ENCODE peak calls at places on chromosomes 3 and 15, in eight cellular contexts. One of them, this sample, is unnamed.

GRCh38 chr15:67419705-67420104 is 101.2 kb upstream of the C15orf61 start:
- DNase-seq in stimulated activated CD8-positive, alpha-beta memory T cell treated with anti-CD3 and anti-CD28 coated beads, Interleukin-7, amount 100 ng/mL, for 24 hours: no peak
- DNase-seq in activated gamma-delta T cell treated with Interleukin-2 at 50 U/mL for 16 hours: no peak
- DNase-seq in RCC 7860: no peak
- DNase-seq in GM04504: no peak
- DNase-seq in Jurkat, Clone E6-1: no peak
- DNase-seq in heart left ventricle: no peak
- DNase-seq in EH: no peak
- DNase-seq in this sample: no peak

GRCh38 chr15:70792171-70792573 is 28.8 kb upstream of the UACA start:
- DNase-seq in stimulated activated CD8-positive, alpha-beta memory T cell treated with anti-CD3 and anti-CD28 coated beads, Interleukin-7, amount 100 ng/mL, for 24 hours: no peak
- DNase-seq in activated gamma-delta T cell treated with Interleukin-2 at 50 U/mL for 16 hours: no peak
- DNase-seq in RCC 7860: peak; percentile 98
- DNase-seq in GM04504: peak; percentile 59
- DNase-seq in Jurkat, Clone E6-1: no peak
- DNase-seq in heart left ventricle: no peak
- DNase-seq in EH: peak; percentile 93
- DNase-seq in this sample: no peak

GRCh38 chr15:70853855-70854668 is at the start of gene LARP6:
- DNase-seq in stimulated activated CD8-positive, alpha-beta memory T cell treated with anti-CD3 and anti-CD28 coated beads, Interleukin-7, amount 100 ng/mL, for 24 hours: peak; percentile 5
- DNase-seq in activated gamma-delta T cell treated with Interleukin-2 at 50 U/mL for 16 hours: peak; percentile 13
- DNase-seq in RCC 7860: no peak
- DNase-seq in GM04504: no peak
- DNase-seq in Jurkat, Clone E6-1: no peak
- DNase-seq in heart left ventricle: peak; percentile 76
- DNase-seq in EH: peak; percentile 72
- DNase-seq in this sample: peak; percentile 18

GRCh38 chr15:45634442-45635190 is at the start of gene SQOR:
- DNase-seq in stimulated activated CD8-positive, alpha-beta memory T cell treated with anti-CD3 and anti-CD28 coated beads, Interleukin-7, amount 100 ng/mL, for 24 hours: peak; percentile 26
- DNase-seq in activated gamma-delta T cell treated with Interleukin-2 at 50 U/mL for 16 hours: peak; percentile 65
- DNase-seq in RCC 7860: peak; percentile 75
- DNase-seq in GM04504: peak; percentile 49
- DNase-seq in Jurkat, Clone E6-1: peak; percentile 32
- DNase-seq in heart left ventricle: peak; percentile 91
- DNase-seq in EH: peak; percentile 74
- DNase-seq in this sample: no peak

GRCh38 chr15:40256642-40257235 is 17.9 kb downstream of the PAK6 start:
- DNase-seq in stimulated activated CD8-positive, alpha-beta memory T cell treated with anti-CD3 and anti-CD28 coated beads, Interleukin-7, amount 100 ng/mL, for 24 hours: no peak
- DNase-seq in activated gamma-delta T cell treated with Interleukin-2 at 50 U/mL for 16 hours: no peak
- DNase-seq in RCC 7860: no peak
- DNase-seq in GM04504: no peak
- DNase-seq in Jurkat, Clone E6-1: no peak
- DNase-seq in heart left ventricle: no peak
- DNase-seq in EH: peak; percentile 63
- DNase-seq in this sample: no peak

GRCh38 chr3:191141728-191142127 is 57.3 kb upstream of the OSTN start:
- DNase-seq in stimulated activated CD8-positive, alpha-beta memory T cell treated with anti-CD3 and anti-CD28 coated beads, Interleukin-7, amount 100 ng/mL, for 24 hours: no peak
- DNase-seq in activated gamma-delta T cell treated with Interleukin-2 at 50 U/mL for 16 hours: no peak
- DNase-seq in RCC 7860: peak; percentile 43
- DNase-seq in GM04504: peak; percentile 47
- DNase-seq in Jurkat, Clone E6-1: no peak
- DNase-seq in heart left ventricle: no peak
- DNase-seq in EH: peak; percentile 91
- DNase-seq in this sample: no peak

GRCh38 chr3:50173685-50174516 is 17.5 kb upstream of the GNAT1 start:
- DNase-seq in stimulated activated CD8-positive, alpha-beta memory T cell treated with anti-CD3 and anti-CD28 coated beads, Interleukin-7, amount 100 ng/mL, for 24 hours: no peak
- DNase-seq in activated gamma-delta T cell treated with Interleukin-2 at 50 U/mL for 16 hours: no peak
- DNase-seq in RCC 7860: no peak
- DNase-seq in GM04504: no peak
- DNase-seq in Jurkat, Clone E6-1: no peak
- DNase-seq in heart left ventricle: no peak
- DNase-seq in EH: no peak
- DNase-seq in this sample: no peak

GRCh38 chr3:107976204-107976775 is 114.5 kb downstream of the CD47 start:
- DNase-seq in stimulated activated CD8-positive, alpha-beta memory T cell treated with anti-CD3 and anti-CD28 coated beads, Interleukin-7, amount 100 ng/mL, for 24 hours: no peak
- DNase-seq in activated gamma-delta T cell treated with Interleukin-2 at 50 U/mL for 16 hours: no peak
- DNase-seq in RCC 7860: no peak
- DNase-seq in GM04504: no peak
- DNase-seq in Jurkat, Clone E6-1: no peak
- DNase-seq in heart left ventricle: no peak
- DNase-seq in EH: no peak
- DNase-seq in this sample: no peak

GRCh38 chr3:10957976-10958749 is 34.4 kb upstream of the SLC6A1 start:
- DNase-seq in stimulated activated CD8-positive, alpha-beta memory T cell treated with anti-CD3 and anti-CD28 coated beads, Interleukin-7, amount 100 ng/mL, for 24 hours: no peak
- DNase-seq in activated gamma-delta T cell treated with Interleukin-2 at 50 U/mL for 16 hours: no peak
- DNase-seq in RCC 7860: no peak
- DNase-seq in GM04504: no peak
- DNase-seq in Jurkat, Clone E6-1: no peak
- DNase-seq in heart left ventricle: peak; percentile 91
- DNase-seq in EH: peak; percentile 10
- DNase-seq in this sample: no peak

GRCh38 chr3:78496458-78496857 is 1271.3 kb downstream of the ROBO1 start:
- DNase-seq in stimulated activated CD8-positive, alpha-beta memory T cell treated with anti-CD3 and anti-CD28 coated beads, Interleukin-7, amount 100 ng/mL, for 24 hours: no peak
- DNase-seq in activated gamma-delta T cell treated with Interleukin-2 at 50 U/mL for 16 hours: no peak
- DNase-seq in RCC 7860: no peak
- DNase-seq in GM04504: no peak
- DNase-seq in Jurkat, Clone E6-1: no peak
- DNase-seq in heart left ventricle: no peak
- DNase-seq in EH: no peak
- DNase-seq in this sample: no peak

GRCh38 chr3:128400683-128401082 is 66.0 kb downstream of the DNAJB8 start:
- DNase-seq in stimulated activated CD8-positive, alpha-beta memory T cell treated with anti-CD3 and anti-CD28 coated beads, Interleukin-7, amount 100 ng/mL, for 24 hours: no peak
- DNase-seq in activated gamma-delta T cell treated with Interleukin-2 at 50 U/mL for 16 hours: no peak
- DNase-seq in RCC 7860: no peak
- DNase-seq in GM04504: no peak
- DNase-seq in Jurkat, Clone E6-1: no peak
- DNase-seq in heart left ventricle: no peak
- DNase-seq in EH: no peak
- DNase-seq in this sample: no peak

GRCh38 chr3:51637941-51638471 is 33.0 kb upstream of the TEX264 start:
- DNase-seq in stimulated activated CD8-positive, alpha-beta memory T cell treated with anti-CD3 and anti-CD28 coated beads, Interleukin-7, amount 100 ng/mL, for 24 hours: no peak
- DNase-seq in activated gamma-delta T cell treated with Interleukin-2 at 50 U/mL for 16 hours: peak; percentile 4
- DNase-seq in RCC 7860: peak; percentile 50
- DNase-seq in GM04504: peak; percentile 26
- DNase-seq in Jurkat, Clone E6-1: peak; percentile 64
- DNase-seq in heart left ventricle: no peak
- DNase-seq in EH: peak; percentile 71
- DNase-seq in this sample: no peak

GRCh38 chr3:100368421-100368820 is 32.5 kb downstream of the TOMM70 start:
- DNase-seq in stimulated activated CD8-positive, alpha-beta memory T cell treated with anti-CD3 and anti-CD28 coated beads, Interleukin-7, amount 100 ng/mL, for 24 hours: no peak
- DNase-seq in activated gamma-delta T cell treated with Interleukin-2 at 50 U/mL for 16 hours: no peak
- DNase-seq in RCC 7860: no peak
- DNase-seq in GM04504: no peak
- DNase-seq in Jurkat, Clone E6-1: no peak
- DNase-seq in heart left ventricle: no peak
- DNase-seq in EH: no peak
- DNase-seq in this sample: no peak

This sample was measured in activated B cell treated with CpG ODN at 0.5 μM for 24 hours.